ENCODE peak calls at places on chromosomes 4 and X, in five cellular contexts. One of them, this sample, is unnamed.

GRCh38 chrX:54044877-54045328 is 630 bp upstream of the PHF8 start:
- DNase-seq in fibroblast of lung: no peak
- DNase-seq in cardiac muscle cell: no peak
- DNase-seq in HFFc6: no peak
- DNase-seq in RWPE1: peak
- DNase-seq in this sample: peak

GRCh38 chr4:1793496-1793840 is 375 bp downstream of the FGFR3 start:
- DNase-seq in cardiac muscle cell: peak
- DNase-seq in HFFc6: no peak
- DNase-seq in RWPE1: peak
- DNase-seq in fibroblast of lung: peak
- DNase-seq in this sample: no peak

GRCh38 chr4:162957521-162958143 is 209.1 kb downstream of the NAF1 start:
- DNase-seq in HFFc6: no peak
- DNase-seq in fibroblast of lung: no peak
- DNase-seq in cardiac muscle cell: no peak
- DNase-seq in RWPE1: no peak
- DNase-seq in this sample: no peak

GRCh38 chr4:55604996-55605395 is 13.0 kb upstream of the PDCL2 start:
- DNase-seq in HFFc6: no peak
- DNase-seq in fibroblast of lung: no peak
- DNase-seq in cardiac muscle cell: no peak
- DNase-seq in RWPE1: no peak
- DNase-seq in this sample: no peak

GRCh38 chr4:54439831-54440243 is 210.7 kb downstream of the PDGFRA start:
- DNase-seq in cardiac muscle cell: no peak
- DNase-seq in HFFc6: peak
- DNase-seq in RWPE1: no peak
- DNase-seq in fibroblast of lung: peak
- DNase-seq in this sample: peak

GRCh38 chrX:39688576-39689373 is 409.0 kb downstream of the BCOR start:
- DNase-seq in HFFc6: no peak
- DNase-seq in cardiac muscle cell: peak
- DNase-seq in RWPE1: peak
- DNase-seq in fibroblast of lung: peak
- DNase-seq in this sample: no peak

GRCh38 chrX:103550415-103551051 is 31.2 kb upstream of the RAB40A start:
- DNase-seq in RWPE1: no peak
- DNase-seq in fibroblast of lung: no peak
- DNase-seq in HFFc6: no peak
- DNase-seq in cardiac muscle cell: no peak
- DNase-seq in this sample: no peak

GRCh38 chr4:121041307-121042090 is 30.8 kb downstream of the NDNF start:
- DNase-seq in RWPE1: no peak
- DNase-seq in HFFc6: no peak
- DNase-seq in cardiac muscle cell: peak
- DNase-seq in fibroblast of lung: no peak
- DNase-seq in this sample: no peak

GRCh38 chrX:154986826-154987575 is 35.5 kb downstream of the F8 start:
- DNase-seq in HFFc6: no peak
- DNase-seq in RWPE1: no peak
- DNase-seq in cardiac muscle cell: no peak
- DNase-seq in fibroblast of lung: no peak
- DNase-seq in this sample: no peak

GRCh38 chr4:111601671-111602070 is 543.6 kb upstream of the FAM241A start:
- DNase-seq in fibroblast of lung: peak
- DNase-seq in RWPE1: no peak
- DNase-seq in cardiac muscle cell: no peak
- DNase-seq in HFFc6: no peak
- DNase-seq in this sample: no peak

GRCh38 chr4:113355550-113356371 is 306.3 kb downstream of the ANK2 start:
- DNase-seq in cardiac muscle cell: no peak
- DNase-seq in HFFc6: peak
- DNase-seq in RWPE1: peak
- DNase-seq in fibroblast of lung: peak
- DNase-seq in this sample: peak
- TF ChIP-seq CTCF in cardiac muscle cell: no peak
- TF ChIP-seq CTCF in HFFc6: peak
- TF ChIP-seq CTCF in RWPE1: no peak
- TF ChIP-seq CTCF in fibroblast of lung: no peak
- TF ChIP-seq CTCF in this sample: no peak

GRCh38 chrX:67004451-67004850 is 365.6 kb upstream of the EDA2R start:
- DNase-seq in cardiac muscle cell: no peak
- DNase-seq in RWPE1: no peak
- DNase-seq in fibroblast of lung: no peak
- DNase-seq in HFFc6: no peak
- DNase-seq in this sample: no peak
- TF ChIP-seq CTCF in cardiac muscle cell: no peak
- TF ChIP-seq CTCF in RWPE1: no peak
- TF ChIP-seq CTCF in fibroblast of lung: no peak
- TF ChIP-seq CTCF in HFFc6: no peak
- TF ChIP-seq CTCF in this sample: no peak

GRCh38 chr4:25536577-25537325 is 118.9 kb upstream of the SLC34A2 start:
- DNase-seq in cardiac muscle cell: no peak
- DNase-seq in RWPE1: no peak
- DNase-seq in fibroblast of lung: no peak
- DNase-seq in HFFc6: no peak
- DNase-seq in this sample: no peak
- TF ChIP-seq CTCF in cardiac muscle cell: no peak
- TF ChIP-seq CTCF in RWPE1: no peak
- TF ChIP-seq CTCF in fibroblast of lung: no peak
- TF ChIP-seq CTCF in HFFc6: no peak
- TF ChIP-seq CTCF in this sample: no peak

GRCh38 chrX:17531500-17531899 is 156.5 kb downstream of the NHS start:
- DNase-seq in cardiac muscle cell: no peak
- DNase-seq in fibroblast of lung: no peak
- DNase-seq in RWPE1: no peak
- DNase-seq in HFFc6: no peak
- DNase-seq in this sample: no peak

GRCh38 chrX:17537652-17538301 is 162.8 kb downstream of the NHS start:
- DNase-seq in HFFc6: no peak
- DNase-seq in RWPE1: no peak
- DNase-seq in cardiac muscle cell: peak
- DNase-seq in fibroblast of lung: no peak
- DNase-seq in this sample: no peak

GRCh38 chrX:17529349-17529748 is 154.3 kb downstream of the NHS start:
- DNase-seq in fibroblast of lung: no peak
- DNase-seq in HFFc6: no peak
- DNase-seq in RWPE1: no peak
- DNase-seq in cardiac muscle cell: no peak
- DNase-seq in this sample: no peak

DNA sequence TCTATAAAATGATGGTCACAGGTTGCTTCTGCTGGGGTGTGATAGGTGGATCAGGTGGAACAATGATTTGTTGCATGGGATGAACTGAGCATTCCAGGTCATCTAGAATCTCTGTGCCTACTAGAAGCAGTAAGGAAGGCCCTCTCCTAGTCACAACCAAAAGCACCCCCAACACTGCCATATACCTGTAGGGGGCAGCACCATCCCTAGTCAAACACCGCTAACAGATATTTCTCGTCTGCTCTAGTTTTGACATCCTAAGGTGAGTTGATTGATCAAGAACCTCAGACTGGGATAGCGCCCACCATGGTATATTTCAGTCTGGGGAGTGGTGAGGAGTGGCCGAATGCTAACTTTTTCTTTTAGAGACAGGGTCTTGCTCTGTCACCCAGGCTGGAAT is 160.2 kb downstream of the NHS start:
- DNase-seq in RWPE1: no peak
- DNase-seq in fibroblast of lung: no peak
- DNase-seq in HFFc6: no peak
- DNase-seq in cardiac muscle cell: peak
- DNase-seq in this sample: no peak
- TF ChIP-seq CTCF in RWPE1: peak
- TF ChIP-seq CTCF in fibroblast of lung: peak
- TF ChIP-seq CTCF in HFFc6: peak
- TF ChIP-seq CTCF in cardiac muscle cell: peak
- TF ChIP-seq CTCF in this sample: peak

GRCh38 chr4:95167809-95168208 is 381.0 kb downstream of the UNC5C start:
- DNase-seq in RWPE1: no peak
- DNase-seq in HFFc6: no peak
- DNase-seq in cardiac muscle cell: no peak
- DNase-seq in fibroblast of lung: no peak
- DNase-seq in this sample: no peak
- TF ChIP-seq CTCF in RWPE1: no peak
- TF ChIP-seq CTCF in HFFc6: no peak
- TF ChIP-seq CTCF in cardiac muscle cell: no peak
- TF ChIP-seq CTCF in fibroblast of lung: no peak
- TF ChIP-seq CTCF in this sample: no peak

GRCh38 chrX:131704136-131704695 is 160.3 kb downstream of the OR13H1 start:
- DNase-seq in HFFc6: peak
- DNase-seq in RWPE1: no peak
- DNase-seq in fibroblast of lung: peak
- DNase-seq in cardiac muscle cell: no peak
- DNase-seq in this sample: peak
- TF ChIP-seq CTCF in HFFc6: peak
- TF ChIP-seq CTCF in RWPE1: no peak
- TF ChIP-seq CTCF in fibroblast of lung: no peak
- TF ChIP-seq CTCF in cardiac muscle cell: no peak
- TF ChIP-seq CTCF in this sample: peak

DNA sequence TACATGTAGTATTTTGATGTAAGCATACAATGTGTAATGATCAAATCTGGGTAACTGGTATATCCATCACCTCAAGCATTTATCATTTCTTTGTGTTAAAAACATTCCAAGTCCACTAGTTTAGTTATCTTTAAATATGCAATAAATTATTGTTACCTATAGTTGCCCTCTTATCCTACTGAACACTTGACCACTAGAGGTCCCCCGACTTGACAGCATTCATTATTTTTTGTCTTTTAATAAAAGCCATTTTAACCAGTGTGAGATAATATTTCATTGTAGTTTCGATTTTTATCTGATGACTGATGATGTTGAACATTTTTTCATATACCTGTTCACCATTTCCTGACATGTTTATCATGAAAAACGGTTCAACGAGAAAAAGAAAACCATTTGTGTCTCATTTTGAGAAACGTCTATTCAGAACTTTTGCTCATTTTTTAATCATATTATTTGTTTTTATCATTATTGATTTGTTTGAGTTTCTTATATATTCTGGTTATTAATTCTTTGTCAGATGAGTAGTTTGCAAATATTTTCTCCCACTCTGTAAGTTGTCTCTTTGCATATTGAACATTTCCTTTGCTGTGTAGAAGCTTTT is 199.0 kb upstream of the CXXC4 start:
- DNase-seq in fibroblast of lung: peak
- DNase-seq in cardiac muscle cell: no peak
- DNase-seq in HFFc6: no peak
- DNase-seq in RWPE1: peak
- DNase-seq in this sample: no peak
- TF ChIP-seq CTCF in fibroblast of lung: peak
- TF ChIP-seq CTCF in cardiac muscle cell: peak
- TF ChIP-seq CTCF in HFFc6: peak
- TF ChIP-seq CTCF in RWPE1: peak
- TF ChIP-seq CTCF in this sample: peak

DNA sequence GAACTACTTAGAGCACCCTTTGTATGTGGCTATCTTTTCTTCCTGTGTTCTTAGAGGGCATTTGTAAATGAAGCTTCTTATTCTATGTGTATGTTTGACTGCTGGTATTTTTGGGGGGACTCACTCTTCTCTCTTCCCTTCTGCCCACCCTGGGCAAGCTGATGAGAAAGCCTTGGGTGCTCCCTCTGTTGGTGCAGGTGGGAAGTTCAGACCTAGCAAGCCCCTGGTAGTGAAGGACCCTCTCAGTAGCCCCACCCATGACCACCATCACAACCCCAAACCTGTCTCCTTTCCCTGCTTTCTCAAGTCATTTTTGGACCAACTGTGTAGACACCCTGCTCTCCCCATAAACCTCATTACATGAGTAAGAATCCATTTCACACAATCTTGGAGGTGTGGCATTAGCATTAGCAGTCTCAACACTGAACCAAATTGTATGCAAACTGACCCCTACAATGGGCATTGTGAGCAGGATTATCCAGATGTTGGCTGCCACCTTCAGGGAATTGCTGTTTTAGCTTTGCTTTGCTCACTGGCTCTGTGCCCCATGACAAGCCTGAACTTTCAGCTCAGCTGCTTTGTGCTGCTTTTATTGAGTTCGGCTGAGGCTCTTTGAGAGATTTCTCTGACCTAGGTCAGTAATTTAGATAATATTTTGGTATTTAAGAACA is 27.9 kb downstream of the TRIM61 start:
- DNase-seq in fibroblast of lung: no peak
- DNase-seq in RWPE1: no peak
- DNase-seq in cardiac muscle cell: no peak
- DNase-seq in HFFc6: no peak
- DNase-seq in this sample: no peak
- TF ChIP-seq CTCF in fibroblast of lung: peak
- TF ChIP-seq CTCF in RWPE1: no peak
- TF ChIP-seq CTCF in cardiac muscle cell: peak
- TF ChIP-seq CTCF in HFFc6: no peak
- TF ChIP-seq CTCF in this sample: peak

GRCh38 chr4:138561276-138561880 is 319.2 kb upstream of the SLC7A11 start:
- DNase-seq in cardiac muscle cell: no peak
- DNase-seq in fibroblast of lung: no peak
- DNase-seq in HFFc6: no peak
- DNase-seq in RWPE1: no peak
- DNase-seq in this sample: no peak

GRCh38 chr4:138562544-138562961 is 320.4 kb upstream of the SLC7A11 start:
- DNase-seq in RWPE1: no peak
- DNase-seq in cardiac muscle cell: no peak
- DNase-seq in fibroblast of lung: peak
- DNase-seq in HFFc6: no peak
- DNase-seq in this sample: no peak

GRCh38 chr4:138558886-138559285 is 316.7 kb upstream of the SLC7A11 start:
- DNase-seq in HFFc6: no peak
- DNase-seq in cardiac muscle cell: no peak
- DNase-seq in fibroblast of lung: no peak
- DNase-seq in RWPE1: no peak
- DNase-seq in this sample: no peak

GRCh38 chr4:138561906-138562305 is 319.8 kb upstream of the SLC7A11 start:
- DNase-seq in fibroblast of lung: no peak
- DNase-seq in HFFc6: no peak
- DNase-seq in cardiac muscle cell: no peak
- DNase-seq in RWPE1: no peak
- DNase-seq in this sample: no peak

DNA sequence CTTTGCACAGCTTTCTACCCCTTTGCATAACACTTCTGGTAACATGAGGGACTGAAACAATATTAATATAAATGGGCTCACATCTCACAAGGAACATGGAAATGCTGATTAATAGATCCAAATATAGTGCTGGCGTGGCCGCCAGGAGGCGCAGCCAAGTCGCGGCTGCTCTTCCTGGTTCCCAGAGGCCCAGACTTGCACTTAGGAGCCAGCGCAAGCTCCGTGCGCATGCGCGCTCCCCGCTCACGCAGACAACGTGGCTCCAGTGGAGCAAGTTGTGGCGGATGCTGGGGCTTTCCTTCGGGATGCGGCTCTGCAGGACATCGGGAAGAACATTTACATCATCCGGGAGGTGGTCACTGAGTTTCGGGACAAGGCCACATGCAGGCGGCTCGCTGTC is 318.3 kb upstream of the SLC7A11 start:
- DNase-seq in cardiac muscle cell: no peak
- DNase-seq in fibroblast of lung: no peak
- DNase-seq in HFFc6: no peak
- DNase-seq in RWPE1: no peak
- DNase-seq in this sample: no peak
- TF ChIP-seq CTCF in cardiac muscle cell: no peak
- TF ChIP-seq CTCF in fibroblast of lung: no peak
- TF ChIP-seq CTCF in HFFc6: no peak
- TF ChIP-seq CTCF in RWPE1: no peak
- TF ChIP-seq CTCF in this sample: no peak

This sample was measured in retinal pigment epithelial cell.